ENCODE peak calls at places on chromosome 2, in six cellular contexts. One of them, this sample, is unnamed.

GRCh38 chr2:3585239-3586109 is 9.4 kb upstream of the COLEC11 start:
- DNase-seq in lung: peak
- DNase-seq in HCT116: no peak
- DNase-seq in dorsolateral prefrontal cortex: no peak
- DNase-seq in cardiac fibroblast: peak
- DNase-seq in tibial artery: peak
- DNase-seq in this sample: no peak

GRCh38 chr2:210309546-210310233 is 5.3 kb downstream of the MYL1 start:
- DNase-seq in lung: no peak
- DNase-seq in HCT116: no peak
- DNase-seq in dorsolateral prefrontal cortex: no peak
- DNase-seq in cardiac fibroblast: no peak
- DNase-seq in tibial artery: no peak
- DNase-seq in this sample: no peak

GRCh38 chr2:47309952-47310800 is 92.8 kb upstream of the MSH2 start:
- DNase-seq in lung: peak
- DNase-seq in HCT116: no peak
- DNase-seq in dorsolateral prefrontal cortex: peak
- DNase-seq in cardiac fibroblast: peak
- DNase-seq in tibial artery: no peak
- DNase-seq in this sample: peak

GRCh38 chr2:200746301-200746700 is 65.4 kb upstream of the BZW1 start:
- DNase-seq in lung: no peak
- DNase-seq in HCT116: no peak
- DNase-seq in dorsolateral prefrontal cortex: no peak
- DNase-seq in cardiac fibroblast: no peak
- DNase-seq in tibial artery: no peak
- DNase-seq in this sample: no peak

GRCh38 chr2:194301946-194302345 is 1355.1 kb upstream of the SLC39A10 start:
- DNase-seq in lung: no peak
- DNase-seq in HCT116: no peak
- DNase-seq in dorsolateral prefrontal cortex: no peak
- DNase-seq in cardiac fibroblast: no peak
- DNase-seq in tibial artery: no peak
- DNase-seq in this sample: no peak

GRCh38 chr2:168030862-168031624 is 216.4 kb downstream of the STK39 start:
- DNase-seq in lung: no peak
- DNase-seq in HCT116: no peak
- DNase-seq in dorsolateral prefrontal cortex: no peak
- DNase-seq in cardiac fibroblast: peak
- DNase-seq in tibial artery: no peak
- DNase-seq in this sample: no peak

GRCh38 chr2:120561393-120562035 is 174.2 kb upstream of the GLI2 start:
- DNase-seq in lung: no peak
- DNase-seq in HCT116: no peak
- DNase-seq in dorsolateral prefrontal cortex: no peak
- DNase-seq in cardiac fibroblast: no peak
- DNase-seq in tibial artery: no peak
- DNase-seq in this sample: no peak

GRCh38 chr2:238489896-238490295 is 63.2 kb downstream of the ASB1 start:
- DNase-seq in lung: no peak
- DNase-seq in HCT116: no peak
- DNase-seq in dorsolateral prefrontal cortex: no peak
- DNase-seq in cardiac fibroblast: no peak
- DNase-seq in tibial artery: no peak
- DNase-seq in this sample: no peak

GRCh38 chr2:1618191-1618961 is 125.9 kb downstream of the PXDN start:
- DNase-seq in lung: no peak
- DNase-seq in HCT116: no peak
- DNase-seq in dorsolateral prefrontal cortex: no peak
- DNase-seq in cardiac fibroblast: no peak
- DNase-seq in tibial artery: no peak
- DNase-seq in this sample: no peak

GRCh38 chr2:125615438-125615837 is 1040.5 kb upstream of the GYPC start:
- DNase-seq in lung: no peak
- DNase-seq in HCT116: no peak
- DNase-seq in dorsolateral prefrontal cortex: no peak
- DNase-seq in cardiac fibroblast: no peak
- DNase-seq in tibial artery: no peak
- DNase-seq in this sample: no peak

GRCh38 chr2:109175350-109175678 is 46.3 kb downstream of the SH3RF3 start:
- DNase-seq in lung: no peak
- DNase-seq in HCT116: no peak
- DNase-seq in dorsolateral prefrontal cortex: no peak
- DNase-seq in cardiac fibroblast: no peak
- DNase-seq in tibial artery: no peak
- DNase-seq in this sample: no peak

GRCh38 chr2:158999458-158999857 is 31.0 kb downstream of the TANC1 start:
- DNase-seq in lung: no peak
- DNase-seq in HCT116: no peak
- DNase-seq in dorsolateral prefrontal cortex: no peak
- DNase-seq in cardiac fibroblast: peak
- DNase-seq in tibial artery: no peak
- DNase-seq in this sample: no peak

GRCh38 chr2:237434916-237435315 is 21.0 kb upstream of the COL6A3 start:
- DNase-seq in lung: no peak
- DNase-seq in HCT116: no peak
- DNase-seq in dorsolateral prefrontal cortex: peak
- DNase-seq in cardiac fibroblast: peak
- DNase-seq in tibial artery: no peak
- DNase-seq in this sample: no peak

GRCh38 chr2:184272040-184272439 is 326.3 kb upstream of the ZNF804A start:
- DNase-seq in lung: no peak
- DNase-seq in HCT116: no peak
- DNase-seq in dorsolateral prefrontal cortex: no peak
- DNase-seq in cardiac fibroblast: no peak
- DNase-seq in tibial artery: no peak
- DNase-seq in this sample: no peak

GRCh38 chr2:108625186-108625827 is 91.0 kb downstream of the LIMS1 start:
- DNase-seq in lung: no peak
- DNase-seq in HCT116: no peak
- DNase-seq in dorsolateral prefrontal cortex: no peak
- DNase-seq in cardiac fibroblast: no peak
- DNase-seq in tibial artery: no peak
- DNase-seq in this sample: no peak

GRCh38 chr2:71938659-71939587 is 208.7 kb downstream of the CYP26B1 start:
- DNase-seq in lung: peak
- DNase-seq in HCT116: no peak
- DNase-seq in dorsolateral prefrontal cortex: no peak
- DNase-seq in cardiac fibroblast: no peak
- DNase-seq in tibial artery: no peak
- DNase-seq in this sample: no peak

GRCh38 chr2:165718811-165719210 is 75.2 kb downstream of the GALNT3 start:
- DNase-seq in lung: no peak
- DNase-seq in HCT116: no peak
- DNase-seq in dorsolateral prefrontal cortex: no peak
- DNase-seq in cardiac fibroblast: no peak
- DNase-seq in tibial artery: no peak
- DNase-seq in this sample: no peak

GRCh38 chr2:45721150-45721549 is 69.7 kb downstream of the PRKCE start:
- DNase-seq in lung: no peak
- DNase-seq in HCT116: no peak
- DNase-seq in dorsolateral prefrontal cortex: no peak
- DNase-seq in cardiac fibroblast: no peak
- DNase-seq in tibial artery: no peak
- DNase-seq in this sample: no peak

GRCh38 chr2:148640767-148641166 is 3.8 kb upstream of the EPC2 start:
- DNase-seq in lung: no peak
- DNase-seq in HCT116: no peak
- DNase-seq in dorsolateral prefrontal cortex: no peak
- DNase-seq in cardiac fibroblast: peak
- DNase-seq in tibial artery: no peak
- DNase-seq in this sample: no peak

DNA sequence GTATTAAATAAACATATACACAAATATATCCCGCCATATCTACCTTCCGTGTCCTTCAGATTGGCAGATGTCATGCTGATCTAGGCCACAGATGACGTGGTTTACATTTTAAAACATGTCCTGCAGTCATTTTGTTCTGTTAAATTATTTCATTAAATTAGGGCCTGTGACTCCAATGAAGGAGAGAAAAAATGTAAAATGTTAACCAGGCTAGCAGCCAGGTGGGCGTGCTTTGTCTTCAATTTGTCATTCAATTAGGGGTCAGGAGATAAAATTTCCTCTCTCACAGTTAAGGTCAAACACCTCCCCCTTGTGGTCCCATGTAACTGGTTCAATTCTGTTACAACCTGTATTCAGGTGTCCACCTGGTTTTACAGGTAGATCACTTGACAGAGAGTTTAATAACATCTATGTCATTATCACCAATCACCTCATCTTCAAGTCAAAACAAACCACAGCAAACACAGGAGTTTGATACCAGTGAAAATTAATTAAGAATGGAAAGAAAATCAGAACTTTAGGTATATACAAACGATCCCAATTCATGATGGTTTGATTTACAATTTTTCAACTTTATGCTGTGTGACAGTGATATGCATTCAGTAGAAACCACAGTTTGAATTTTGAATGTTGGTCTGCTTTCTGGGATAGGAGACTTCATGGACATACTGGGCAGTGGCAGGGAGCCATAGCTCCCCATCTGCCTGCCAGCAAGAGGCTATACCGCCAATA is 339.4 kb downstream of the CMPK2 start:
- DNase-seq in lung: no peak
- DNase-seq in HCT116: peak
- DNase-seq in dorsolateral prefrontal cortex: no peak
- DNase-seq in cardiac fibroblast: no peak
- DNase-seq in tibial artery: no peak
- DNase-seq in this sample: peak
- TF ChIP-seq CTCF in lung: no peak
- TF ChIP-seq CTCF in HCT116: peak
- TF ChIP-seq CTCF in dorsolateral prefrontal cortex: peak
- TF ChIP-seq CTCF in cardiac fibroblast: no peak
- TF ChIP-seq CTCF in tibial artery: no peak
- TF ChIP-seq CTCF in this sample: no peak

GRCh38 chr2:185279999-185280398 is 458.6 kb upstream of the FSIP2 start:
- DNase-seq in lung: no peak
- DNase-seq in HCT116: no peak
- DNase-seq in dorsolateral prefrontal cortex: no peak
- DNase-seq in cardiac fibroblast: peak
- DNase-seq in tibial artery: no peak
- DNase-seq in this sample: no peak
- TF ChIP-seq CTCF in lung: no peak
- TF ChIP-seq CTCF in HCT116: peak
- TF ChIP-seq CTCF in dorsolateral prefrontal cortex: no peak
- TF ChIP-seq CTCF in cardiac fibroblast: peak
- TF ChIP-seq CTCF in tibial artery: no peak
- TF ChIP-seq CTCF in this sample: peak

GRCh38 chr2:86396304-86396785 is 44.8 kb upstream of the KDM3A start:
- DNase-seq in lung: no peak
- DNase-seq in HCT116: peak
- DNase-seq in dorsolateral prefrontal cortex: no peak
- DNase-seq in cardiac fibroblast: peak
- DNase-seq in tibial artery: no peak
- DNase-seq in this sample: peak
- TF ChIP-seq CTCF in lung: peak
- TF ChIP-seq CTCF in HCT116: peak
- TF ChIP-seq CTCF in dorsolateral prefrontal cortex: peak
- TF ChIP-seq CTCF in cardiac fibroblast: peak
- TF ChIP-seq CTCF in tibial artery: peak
- TF ChIP-seq CTCF in this sample: peak

DNA sequence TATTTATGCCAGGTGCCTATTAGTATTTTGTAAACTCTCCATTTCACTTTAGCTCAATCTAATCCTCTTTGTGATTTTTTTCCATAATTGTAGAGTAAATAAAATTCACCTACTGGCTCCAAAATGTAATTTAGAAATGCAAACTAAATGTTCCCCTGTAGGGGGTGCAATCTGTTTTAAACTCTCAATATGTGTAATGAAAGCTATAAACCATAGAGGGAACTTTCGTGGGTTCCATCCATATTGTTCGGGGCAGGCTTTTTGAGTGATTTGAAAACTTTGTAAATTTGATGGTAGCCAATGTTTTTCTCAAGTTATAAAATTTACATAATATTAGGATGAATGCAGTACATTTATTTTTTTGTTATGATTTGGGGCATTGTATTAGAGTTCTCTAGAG is 49.4 kb downstream of the TSPYL6 start:
- DNase-seq in lung: no peak
- DNase-seq in HCT116: peak
- DNase-seq in dorsolateral prefrontal cortex: no peak
- DNase-seq in cardiac fibroblast: peak
- DNase-seq in tibial artery: no peak
- DNase-seq in this sample: peak
- TF ChIP-seq CTCF in lung: no peak
- TF ChIP-seq CTCF in HCT116: peak
- TF ChIP-seq CTCF in dorsolateral prefrontal cortex: peak
- TF ChIP-seq CTCF in cardiac fibroblast: peak
- TF ChIP-seq CTCF in tibial artery: peak
- TF ChIP-seq CTCF in this sample: peak

GRCh38 chr2:130335226-130335625 is 7.5 kb upstream of the IMP4 start:
- DNase-seq in lung: no peak
- DNase-seq in HCT116: no peak
- DNase-seq in dorsolateral prefrontal cortex: no peak
- DNase-seq in cardiac fibroblast: no peak
- DNase-seq in tibial artery: no peak
- DNase-seq in this sample: no peak

GRCh38 chr2:130334026-130334425 is 8.7 kb upstream of the IMP4 start:
- DNase-seq in lung: no peak
- DNase-seq in HCT116: no peak
- DNase-seq in dorsolateral prefrontal cortex: no peak
- DNase-seq in cardiac fibroblast: no peak
- DNase-seq in tibial artery: no peak
- DNase-seq in this sample: no peak

GRCh38 chr2:130328710-130329109 is 14.0 kb upstream of the IMP4 start:
- DNase-seq in lung: no peak
- DNase-seq in HCT116: no peak
- DNase-seq in dorsolateral prefrontal cortex: no peak
- DNase-seq in cardiac fibroblast: peak
- DNase-seq in tibial artery: no peak
- DNase-seq in this sample: no peak

GRCh38 chr2:130336150-130336876 is 6.4 kb upstream of the IMP4 start:
- DNase-seq in lung: no peak
- DNase-seq in HCT116: no peak
- DNase-seq in dorsolateral prefrontal cortex: no peak
- DNase-seq in cardiac fibroblast: no peak
- DNase-seq in tibial artery: no peak
- DNase-seq in this sample: no peak

DNA sequence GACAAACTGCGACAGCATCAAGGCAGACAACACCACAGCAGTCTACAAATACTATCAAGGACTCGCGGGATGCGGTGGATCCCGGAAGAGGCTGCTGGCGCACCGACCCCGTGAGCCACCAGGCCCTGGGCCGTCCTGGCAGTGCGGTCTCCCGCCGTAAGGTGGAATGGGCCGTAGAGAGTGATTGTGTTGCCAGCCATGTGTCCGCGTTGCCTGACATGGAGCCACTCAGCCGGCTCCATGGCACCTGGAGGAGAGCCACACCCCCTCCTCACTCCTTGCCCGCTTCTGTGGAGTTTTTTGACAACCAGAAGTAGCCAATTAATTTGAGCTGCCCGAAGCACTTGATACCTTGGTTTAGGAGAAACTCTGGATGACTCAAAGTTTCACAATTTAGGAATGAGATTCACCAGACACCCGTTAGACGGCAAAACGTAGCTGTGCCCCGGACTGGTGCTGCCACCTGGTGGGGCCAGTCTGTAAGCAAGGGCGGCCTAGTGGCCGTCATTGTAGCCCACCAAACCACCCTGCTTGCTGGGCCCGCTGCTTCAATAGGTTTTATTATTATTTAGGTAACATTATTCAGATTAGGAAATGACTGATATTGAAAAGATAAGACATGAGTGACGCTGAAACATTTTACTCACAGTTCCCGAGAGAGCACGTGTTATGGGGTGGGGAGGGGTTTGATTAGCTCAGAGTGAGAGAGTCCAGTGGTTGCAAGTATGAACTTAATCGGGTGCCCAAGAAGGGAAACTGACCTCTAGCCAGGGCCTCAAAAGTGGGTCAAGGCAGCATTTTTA is 10.2 kb upstream of the IMP4 start:
- DNase-seq in lung: peak
- DNase-seq in HCT116: peak
- DNase-seq in dorsolateral prefrontal cortex: no peak
- DNase-seq in cardiac fibroblast: peak
- DNase-seq in tibial artery: no peak
- DNase-seq in this sample: peak
- TF ChIP-seq CTCF in lung: peak
- TF ChIP-seq CTCF in HCT116: peak
- TF ChIP-seq CTCF in dorsolateral prefrontal cortex: peak
- TF ChIP-seq CTCF in cardiac fibroblast: peak
- TF ChIP-seq CTCF in tibial artery: peak
- TF ChIP-seq CTCF in this sample: peak

This sample was measured in Calu3.